ENCODE peak calls at places on chromosomes 7 and 10, in nine cellular contexts. R, C, N, O, X, W, Q, V and L are unnamed samples.
A peak's percentile ranks its signal among the peaks of the same experiment; 100 is the strongest.

GRCh38 chr10:30750971-30751677 is 121.6 kb upstream of the LYZL2 start:
- ATAC-seq in W (no peak), N (no peak), R (no peak), Q (no peak), C (no peak), O (no peak), V (peak; percentile 51), X (peak; percentile 50), L (no peak)

GRCh38 chr7:150556521-150557138 is 10.6 kb upstream of the GIMAP4 start:
- ATAC-seq in N (no peak), R (peak; percentile 80), O (peak; percentile 73), W (no peak), Q (no peak), V (peak; percentile 99), C (no peak), X (peak; percentile 45), L (no peak)

GRCh38 chr10:72981028-72981881 is 26.6 kb upstream of the PLA2G12B start:
- ATAC-seq in R (no peak), X (no peak), W (peak; percentile 41), V (no peak), Q (no peak), N (peak; percentile 23), C (no peak), O (no peak), L (peak; percentile 22)

GRCh38 chr7:37439282-37440021 is 9.2 kb downstream of the ELMO1 start:
- ATAC-seq in N (no peak), Q (no peak), X (no peak), C (no peak), R (no peak), W (no peak), O (no peak), V (no peak), L (no peak)

GRCh38 chr7:150447966-150448788 is 2.3 kb upstream of the GIMAP8 start:
- ATAC-seq in W (no peak), N (no peak), X (no peak), Q (peak; percentile 62), O (no peak), C (no peak), V (peak; percentile 5), R (no peak), L (no peak)

GRCh38 chr7:69883399-69883821 is 285.1 kb downstream of the AUTS2 start:
- ATAC-seq in N (no peak), V (no peak), X (no peak), W (no peak), O (no peak), C (no peak), Q (no peak), R (no peak), L (no peak)

GRCh38 chr10:55374060-55374459 is 573.0 kb upstream of the PCDH15 start:
- ATAC-seq in N (peak; percentile 83), C (no peak), Q (no peak), V (no peak), X (no peak), W (no peak), O (no peak), R (no peak), L (no peak)

GRCh38 chr7:30815016-30815854 is 44.0 kb downstream of the MINDY4 start:
- ATAC-seq in O (peak; percentile 86), N (no peak), W (peak; percentile 62), C (peak; percentile 82), X (no peak), Q (no peak), R (peak; percentile 31), V (no peak), L (peak; percentile 35)

GRCh38 chr10:21363753-21364104 is 161.8 kb downstream of the SKIDA1 start:
- ATAC-seq in X (no peak), O (no peak), N (no peak), V (no peak), Q (no peak), R (no peak), W (no peak), C (no peak), L (no peak)

GRCh38 chr7:129213828-129214227 is 11.0 kb upstream of the AHCYL2 start:
- ATAC-seq in W (no peak), R (no peak), C (no peak), O (no peak), V (no peak), N (no peak), X (no peak), Q (peak; percentile 49), L (peak; percentile 29)

GRCh38 chr10:78953124-78954008 is 115.4 kb upstream of the ZMIZ1 start:
- ATAC-seq in O (peak; percentile 9), X (no peak), R (peak; percentile 10), N (peak; percentile 28), C (peak; percentile 12), V (no peak), W (peak; percentile 34), Q (no peak), L (no peak)

GRCh38 chr10:12252882-12253546 is 57.0 kb downstream of the CDC123 start:
- ATAC-seq in N (no peak), O (no peak), W (no peak), X (no peak), C (no peak), V (no peak), Q (peak; percentile 87), R (peak; percentile 64), L (no peak)

GRCh38 chr10:5490032-5490431 is 9.3 kb downstream of the CALML5 start:
- ATAC-seq in X (peak; percentile 38), R (no peak), C (no peak), O (no peak), V (no peak), N (no peak), W (no peak), Q (no peak), L (no peak)

GRCh38 chr7:142112086-142112485 is 568 bp downstream of the MGAM2 start:
- ATAC-seq in Q (no peak), W (no peak), V (no peak), C (no peak), N (no peak), X (no peak), R (peak; percentile 47), O (no peak), L (no peak)

GRCh38 chr10:16835223-16835622 is 18.0 kb upstream of the RSU1 start:
- ATAC-seq in W (no peak), O (no peak), C (no peak), N (no peak), X (no peak), V (peak; percentile 87), R (no peak), Q (no peak), L (no peak)

GRCh38 chr10:71912431-71912830 is 51.8 kb upstream of the CHST3 start:
- ATAC-seq in V (no peak), R (peak; percentile 34), O (no peak), C (no peak), W (no peak), N (no peak), Q (peak; percentile 79), X (no peak), L (peak; percentile 60)

GRCh38 chr7:80060218-80060806 is 74.3 kb upstream of the GNAI1 start:
- ATAC-seq in Q (no peak), X (no peak), C (no peak), V (no peak), R (no peak), N (no peak), O (no peak), W (no peak), L (no peak)

GRCh38 chr7:131649003-131649541 is 92.6 kb upstream of the PODXL start:
- ATAC-seq in Q (no peak), R (no peak), V (no peak), W (no peak), X (no peak), N (no peak), O (peak; percentile 16), C (peak; percentile 66), L (no peak)

GRCh38 chr7:135355377-135356048 is 121.9 kb downstream of the STRA8 start:
- ATAC-seq in Q (no peak), O (peak; percentile 82), W (no peak), N (no peak), X (no peak), R (no peak), C (no peak), V (no peak), L (no peak)

GRCh38 chr10:17007381-17007780 is 122.2 kb downstream of the CUBN start:
- ATAC-seq in V (no peak), C (no peak), W (no peak), N (no peak), O (peak; percentile 31), X (no peak), Q (no peak), R (no peak), L (no peak)

GRCh38 chr7:30184804-30185487 is 50.2 kb downstream of the MTURN start:
- ATAC-seq in V (no peak), O (peak; percentile 91), N (peak; percentile 81), R (peak; percentile 34), W (peak; percentile 96), X (no peak), C (peak; percentile 55), Q (no peak), L (peak; percentile 35)

GRCh38 chr10:34739915-34740314 is 75.2 kb downstream of the PARD3 start:
- ATAC-seq in C (peak; percentile 77), W (peak; percentile 87), Q (peak; percentile 65), O (peak; percentile 89), X (no peak), V (no peak), R (peak; percentile 79), N (no peak), L (peak; percentile 54)

GRCh38 chr10:24674892-24675632 is 48.6 kb downstream of the ARHGAP21 start:
- ATAC-seq in O (no peak), R (no peak), N (no peak), V (no peak), X (no peak), Q (no peak), C (no peak), W (no peak), L (no peak)

GRCh38 chr7:400901-401485 is 111.0 kb downstream of the FOXL3 start:
- ATAC-seq in W (no peak), Q (no peak), O (no peak), V (no peak), N (no peak), C (no peak), X (no peak), R (no peak), L (peak; percentile 8)

GRCh38 chr7:138429577-138430250 is 30.3 kb upstream of the TRIM24 start:
- ATAC-seq in W (no peak), O (no peak), Q (no peak), R (no peak), V (no peak), X (no peak), C (no peak), N (no peak), L (no peak)

GRCh38 chr10:95693331-95693667 is 428 bp downstream of the TCTN3 start:
- ATAC-seq in R (no peak), X (no peak), C (no peak), O (peak; percentile 7), V (no peak), W (no peak), Q (peak; percentile 7), N (no peak), L (no peak)

GRCh38 chr10:3943695-3944257 is 158.8 kb upstream of the KLF6 start:
- ATAC-seq in Q (no peak), V (no peak), C (no peak), W (no peak), X (no peak), O (peak; percentile 13), R (no peak), N (no peak), L (no peak)

GRCh38 chr7:120867932-120868331 is 10.0 kb upstream of the TSPAN12 start:
- ATAC-seq in V (no peak), N (no peak), O (no peak), R (peak; percentile 51), Q (no peak), W (no peak), X (no peak), C (no peak), L (peak; percentile 51)

GRCh38 chr7:127413326-127413725 is 20.8 kb upstream of the ZNF800 start:
- ATAC-seq in Q (no peak), O (no peak), X (no peak), V (no peak), N (no peak), R (no peak), C (no peak), W (no peak), L (no peak)

GRCh38 chr7:103944230-103944900 is 45.1 kb downstream of the RELN start:
- ATAC-seq in O (no peak), W (no peak), R (no peak), Q (no peak), C (no peak), X (no peak), N (no peak), V (no peak), L (no peak)

GRCh38 chr10:70369498-70370018 is 12.9 kb downstream of the LRRC20 start:
- ATAC-seq in W (no peak), N (no peak), O (no peak), C (no peak), V (no peak), X (no peak), Q (no peak), R (no peak), L (no peak)